ENCODE peak calls at places on chromosome 4, in ten cellular contexts. U is cardiac fibroblast, X is MG63, T is globus pallidus, L is brain microvascular endothelial cell, J is ELF-1, P is GM12891, R is endothelial cell, C is mesenchymal stem cell, I is NCI-H1417. A is an unnamed sample.

GRCh38 chr4:153792007-153792892 is 3.4 kb upstream of the SFRP2 start:
- DNase-seq in U (peak; percentile 77), X (no peak), T (peak; percentile 25), L (peak; percentile 42), J (peak; percentile 97), P (no peak), R (peak; percentile 82), C (peak; percentile 82), I (peak; percentile 26), A (peak; percentile 85)

GRCh38 chr4:144104509-144105130 is 35.9 kb downstream of the GYPA start:
- DNase-seq in U (no peak), X (no peak), T (no peak), L (no peak), J (no peak), P (no peak), R (no peak), C (no peak), I (no peak), A (no peak)

GRCh38 chr4:15402146-15402545 is 25.7 kb upstream of the C1QTNF7 start:
- DNase-seq in U (peak; percentile 75), X (no peak), T (no peak), L (no peak), J (no peak), P (no peak), R (no peak), C (peak; percentile 35), I (no peak), A (no peak)

GRCh38 chr4:142913461-142914030 is 67.4 kb upstream of the INPP4B start:
- DNase-seq in U (peak; percentile 39), X (no peak), T (no peak), L (no peak), J (no peak), P (no peak), R (no peak), C (no peak), I (no peak), A (no peak)

GRCh38 chr4:156977435-156978160 is 6.0 kb upstream of the PDGFC start:
- DNase-seq in U (peak; percentile 95), X (peak; percentile 85), T (no peak), L (peak; percentile 93), J (no peak), P (no peak), R (no peak), C (peak; percentile 79), I (no peak), A (no peak)

GRCh38 chr4:112343330-112343729 is 46.2 kb downstream of the ALPK1 start:
- DNase-seq in U (no peak), X (no peak), T (no peak), L (no peak), J (no peak), P (no peak), R (no peak), C (no peak), I (peak; percentile 41), A (no peak)

GRCh38 chr4:115113382-115114106 is at the start of gene NDST4:
- DNase-seq in U (no peak), X (no peak), T (peak; percentile 7), L (peak; percentile 53), J (peak; percentile 15), P (no peak), R (no peak), C (peak; percentile 46), I (peak; percentile 87), A (no peak)

GRCh38 chr4:171169396-171169795 is 643.8 kb upstream of the GALNTL6 start:
- DNase-seq in U (no peak), X (no peak), T (no peak), L (no peak), J (no peak), P (no peak), R (no peak), C (no peak), I (no peak), A (no peak)

GRCh38 chr4:33063238-33063637 is 2343.1 kb downstream of the PCDH7 start:
- DNase-seq in U (peak; percentile 45), X (no peak), T (no peak), L (peak; percentile 49), J (peak; percentile 5), P (no peak), R (no peak), C (peak; percentile 65), I (no peak), A (no peak)

GRCh38 chr4:145679991-145680455 is at the start of gene C4orf51:
- DNase-seq in U (peak; percentile 63), X (peak; percentile 5), T (no peak), L (peak; percentile 42), J (no peak), P (no peak), R (no peak), C (peak; percentile 83), I (peak; percentile 72), A (no peak)

GRCh38 chr4:140237616-140238352 is 83.8 kb upstream of the MAML3 start:
- DNase-seq in U (peak; percentile 91), X (peak; percentile 84), T (peak; percentile 90), L (peak; percentile 68), J (peak; percentile 92), P (no peak), R (peak; percentile 57), C (peak; percentile 72), I (peak; percentile 99), A (peak; percentile 83)

GRCh38 chr4:8285976-8286718 is 16.6 kb downstream of the HTRA3 start:
- DNase-seq in U (no peak), X (no peak), T (no peak), L (no peak), J (no peak), P (no peak), R (no peak), C (no peak), I (no peak), A (no peak)

GRCh38 chr4:104063341-104063740 is 343.6 kb upstream of the TACR3 start:
- DNase-seq in U (no peak), X (no peak), T (no peak), L (no peak), J (no peak), P (no peak), R (no peak), C (no peak), I (no peak), A (no peak)

GRCh38 chr4:31349907-31350306 is 629.7 kb downstream of the PCDH7 start:
- DNase-seq in U (no peak), X (no peak), T (no peak), L (no peak), J (no peak), P (no peak), R (no peak), C (no peak), I (no peak), A (no peak)

GRCh38 chr4:26384380-26385057 is 63.7 kb downstream of the RBPJ start:
- DNase-seq in U (no peak), X (no peak), T (no peak), L (no peak), J (no peak), P (no peak), R (no peak), C (peak; percentile 19), I (no peak), A (no peak)

GRCh38 chr4:176323511-176324160 is 3.9 kb downstream of the SPCS3 start:
- DNase-seq in U (peak; percentile 41), X (no peak), T (no peak), L (no peak), J (no peak), P (no peak), R (no peak), C (no peak), I (peak; percentile 12), A (no peak)

GRCh38 chr4:106676173-106676921 is 307.8 kb upstream of the GIMD1 start:
- DNase-seq in U (peak; percentile 90), X (no peak), T (no peak), L (no peak), J (no peak), P (no peak), R (no peak), C (peak; percentile 93), I (no peak), A (no peak)

GRCh38 chr4:153479118-153479517 is 13.0 kb downstream of the TMEM131L start:
- DNase-seq in U (no peak), X (no peak), T (no peak), L (no peak), J (no peak), P (no peak), R (no peak), C (no peak), I (peak; percentile 7), A (no peak)

GRCh38 chr4:37392540-37393255 is 148.2 kb downstream of the NWD2 start:
- DNase-seq in U (no peak), X (peak; percentile 51), T (peak; percentile 87), L (no peak), J (no peak), P (no peak), R (no peak), C (no peak), I (no peak), A (peak; percentile 70)

GRCh38 chr4:164442167-164442566 is 311.8 kb upstream of the SMIM31 start:
- DNase-seq in U (no peak), X (no peak), T (no peak), L (peak; percentile 38), J (no peak), P (no peak), R (no peak), C (peak; percentile 17), I (no peak), A (no peak)

GRCh38 chr4:13302876-13303275 is 181.3 kb downstream of the RAB28 start:
- DNase-seq in U (no peak), X (no peak), T (no peak), L (no peak), J (no peak), P (no peak), R (no peak), C (no peak), I (no peak), A (no peak)

GRCh38 chr4:138225477-138225876 is 16.7 kb downstream of the SLC7A11 start:
- DNase-seq in U (peak; percentile 33), X (no peak), T (no peak), L (no peak), J (no peak), P (no peak), R (no peak), C (no peak), I (no peak), A (no peak)

GRCh38 chr4:75015627-75016026 is 82.7 kb downstream of the PARM1 start:
- DNase-seq in U (no peak), X (no peak), T (no peak), L (no peak), J (no peak), P (no peak), R (no peak), C (no peak), I (no peak), A (no peak)

GRCh38 chr4:25090516-25090915 is 59.8 kb upstream of the LGI2 start:
- DNase-seq in U (peak; percentile 49), X (peak; percentile 31), T (no peak), L (peak; percentile 14), J (no peak), P (no peak), R (no peak), C (no peak), I (no peak), A (no peak)

GRCh38 chr4:20266215-20267082 is 14.7 kb downstream of the SLIT2 start:
- DNase-seq in U (no peak), X (no peak), T (no peak), L (no peak), J (no peak), P (no peak), R (no peak), C (no peak), I (no peak), A (no peak)

GRCh38 chr4:70946944-70947343 is 44.8 kb downstream of the MOB1B start:
- DNase-seq in U (peak; percentile 18), X (no peak), T (no peak), L (no peak), J (no peak), P (no peak), R (no peak), C (no peak), I (no peak), A (no peak)

GRCh38 chr4:159103406-159104131 is 690 bp downstream of the RAPGEF2 start:
- DNase-seq in U (peak; percentile 41), X (peak; percentile 28), T (peak; percentile 37), L (peak; percentile 18), J (peak; percentile 58), P (peak; percentile 28), R (peak; percentile 41), C (peak; percentile 59), I (peak; percentile 87), A (peak; percentile 71)

GRCh38 chr4:22434895-22435294 is 81.0 kb downstream of the ADGRA3 start:
- DNase-seq in U (peak; percentile 72), X (peak; percentile 12), T (peak; percentile 36), L (peak; percentile 54), J (peak; percentile 60), P (no peak), R (peak; percentile 54), C (peak; percentile 60), I (no peak), A (no peak)